ENCODE peak calls at places on chromosomes 16 and 17, in four cellular contexts. D, L, Q and E are unnamed samples.

GRCh38 chr16:25996052-25996451 is 304.3 kb downstream of the HS3ST4 start:
- DNase-seq in D (no peak), Q (no peak), L (no peak), E (no peak)

GRCh38 chr16:2296662-2297505 is 29.0 kb upstream of the RNPS1 start:
- DNase-seq in L (peak; percentile 31), Q (no peak), D (peak; percentile 68), E (peak; percentile 49)

GRCh38 chr16:50313596-50314483 is 47.5 kb downstream of the ADCY7 start:
- DNase-seq in Q (peak; percentile 45), L (peak; percentile 51), D (peak; percentile 78), E (no peak)

GRCh38 chr17:57861737-57862409 is 12.0 kb upstream of the MRPS23 start:
- DNase-seq in Q (peak; percentile 71), L (peak; percentile 26), D (peak; percentile 85), E (no peak)

GRCh38 chr16:5951486-5951885 is 853.9 kb upstream of the EEF2KMT start:
- DNase-seq in D (no peak), Q (no peak), L (no peak), E (no peak)

GRCh38 chr17:61250335-61250890 is 149.2 kb upstream of the TBX2 start:
- DNase-seq in D (no peak), Q (no peak), L (no peak), E (peak; percentile 5)

GRCh38 chr17:4815043-4815675 is 8.2 kb downstream of the PLD2 start:
- DNase-seq in L (no peak), D (no peak), Q (no peak), E (no peak)

GRCh38 chr16:66150691-66151090 is 215.8 kb upstream of the CDH5 start:
- DNase-seq in D (no peak), Q (no peak), L (no peak), E (no peak)

GRCh38 chr17:9287301-9287700 is 266.0 kb downstream of the NTN1 start:
- DNase-seq in L (no peak), D (no peak), Q (no peak), E (no peak)

GRCh38 chr17:9290226-9290613 is 268.9 kb downstream of the NTN1 start:
- DNase-seq in Q (no peak), D (no peak), L (no peak), E (no peak)

GRCh38 chr17:9291912-9292562 is 270.7 kb downstream of the NTN1 start:
- DNase-seq in Q (peak; percentile 69), D (no peak), L (peak; percentile 41), E (peak; percentile 20)

GRCh38 chr17:9294661-9295210 is 273.4 kb downstream of the NTN1 start:
- DNase-seq in D (no peak), L (no peak), Q (no peak), E (no peak)

GRCh38 chr17:9292563-9292941 is 271.2 kb downstream of the NTN1 start:
- DNase-seq in L (no peak), D (no peak), Q (no peak), E (no peak)
- TF ChIP-seq CTCF in L (no peak), D (no peak), Q (no peak), E (no peak)

DNA sequence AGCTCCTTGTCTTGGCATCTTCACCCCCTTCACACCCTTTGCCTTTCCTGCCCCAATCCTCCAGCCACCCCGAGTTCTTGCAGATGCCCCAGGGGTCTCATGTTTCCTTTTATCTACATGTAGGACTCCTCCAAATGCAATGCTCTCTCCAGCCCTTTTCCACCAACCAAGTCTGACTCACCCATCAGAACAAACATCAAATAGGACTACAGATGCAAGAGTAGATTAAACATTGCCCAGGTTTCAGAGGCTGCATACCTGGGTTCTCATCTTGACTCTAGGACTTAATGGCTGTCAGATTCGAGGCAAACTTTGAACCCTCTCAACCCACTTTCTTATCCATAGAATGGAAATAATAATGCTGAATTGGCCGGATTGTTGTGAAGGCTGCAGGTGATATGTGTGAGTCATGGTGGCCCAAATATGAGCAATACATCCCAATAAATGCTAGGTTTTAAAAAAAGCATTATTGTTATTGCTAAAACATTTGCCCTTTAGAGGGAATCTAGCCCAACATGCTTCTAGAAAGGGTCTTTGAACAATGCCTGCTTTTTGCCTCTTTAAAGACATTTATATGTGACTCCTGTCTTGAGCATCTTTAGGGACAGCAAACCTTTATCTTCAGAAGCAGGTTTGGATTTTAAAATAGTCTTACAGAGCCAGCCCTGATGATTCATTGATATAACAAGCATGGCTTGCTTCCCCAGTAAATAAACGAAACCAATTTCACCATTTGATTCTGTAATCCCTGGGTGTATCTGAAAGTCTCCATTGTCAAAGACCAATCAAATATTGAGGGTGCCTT is 310.1 kb downstream of the FOXL1 start:
- DNase-seq in L (no peak), Q (no peak), D (peak; percentile 16), E (peak; percentile 11)
- TF ChIP-seq CTCF in L (no peak), Q (no peak), D (no peak), E (no peak)

DNA sequence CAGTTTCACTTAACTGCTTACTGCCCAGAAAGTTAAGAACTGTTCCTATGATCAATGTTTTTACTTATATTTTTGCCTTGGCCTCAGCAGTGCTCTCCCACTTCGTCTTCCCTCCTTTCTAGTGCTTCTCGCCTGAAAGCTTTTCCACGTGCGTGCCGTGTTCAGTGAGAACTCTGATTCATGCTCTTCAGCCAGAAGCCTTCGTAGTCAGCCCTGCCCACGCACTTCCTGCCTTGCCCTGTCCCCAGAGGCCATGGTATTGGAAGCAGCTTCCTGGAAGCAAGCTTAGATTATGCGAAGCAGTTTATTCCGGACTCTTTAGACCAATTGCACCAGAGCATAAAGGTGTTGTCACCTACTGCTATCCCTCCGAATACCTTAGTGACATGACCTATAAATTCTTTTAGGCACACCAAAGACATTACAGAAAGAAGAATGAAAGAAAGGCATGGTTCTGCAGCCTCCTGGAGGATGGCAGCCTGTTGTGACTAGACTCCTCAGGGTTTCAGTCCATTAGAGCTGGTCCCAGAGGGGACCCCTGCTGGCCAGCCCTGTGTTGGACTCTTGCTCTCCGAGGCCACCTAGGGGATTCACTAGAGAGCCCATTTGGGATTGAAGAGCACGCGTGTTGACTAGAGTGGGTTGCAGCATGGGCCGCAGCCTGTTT is 105.2 kb downstream of the RPTOR start:
- DNase-seq in D (no peak), Q (peak; percentile 47), L (peak; percentile 55), E (peak; percentile 83)
- TF ChIP-seq CTCF in D (peak; percentile 20), Q (peak; percentile 22), L (peak; percentile 73), E (peak; percentile 13)

GRCh38 chr17:79147791-79148506 is 73.3 kb downstream of the ENGASE start:
- DNase-seq in L (no peak), Q (no peak), D (no peak), E (no peak)
- TF ChIP-seq CTCF in L (no peak), Q (no peak), D (no peak), E (no peak)

DNA sequence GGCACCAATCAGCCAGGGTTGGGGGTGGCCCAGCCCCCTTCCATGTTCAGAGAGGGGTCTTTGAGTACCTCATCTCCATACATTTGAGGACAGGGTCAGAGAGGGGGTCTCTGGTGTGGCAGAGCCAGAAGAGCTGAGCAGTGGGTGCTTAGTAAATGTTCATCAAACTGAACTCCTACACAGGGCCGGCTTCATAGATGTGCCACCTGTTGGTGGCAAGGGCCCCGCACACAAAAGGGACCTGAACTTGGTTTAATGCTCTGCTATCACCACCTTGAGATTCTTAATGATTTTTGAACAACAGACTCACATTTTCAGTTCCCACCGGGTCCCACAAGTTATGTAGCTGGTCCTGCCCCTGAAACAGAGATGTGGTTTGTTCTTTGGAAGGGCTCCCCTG is 9.0 kb upstream of the C1QL1 start:
- DNase-seq in Q (no peak), L (no peak), D (no peak), E (no peak)
- TF ChIP-seq CTCF in Q (no peak), L (no peak), D (no peak), E (no peak)

GRCh38 chr17:73645050-73645871 is 1.0 kb upstream of the SDK2 start:
- DNase-seq in L (no peak), D (peak; percentile 68), Q (no peak), E (no peak)
- TF ChIP-seq CTCF in L (no peak), D (peak; percentile 8), Q (no peak), E (no peak)

GRCh38 chr16:83402160-83402794 is 405.5 kb upstream of the HSBP1 start:
- DNase-seq in L (no peak), D (no peak), Q (no peak), E (peak; percentile 26)
- TF ChIP-seq CTCF in L (no peak), D (no peak), Q (no peak), E (no peak)

GRCh38 chr16:57908409-57908987 is 62.4 kb downstream of the CNGB1 start:
- DNase-seq in D (no peak), L (no peak), Q (no peak), E (no peak)

GRCh38 chr16:57910726-57911125 is 60.2 kb downstream of the CNGB1 start:
- DNase-seq in D (no peak), L (no peak), Q (no peak), E (peak; percentile 64)

GRCh38 chr16:57903656-57904055 is 67.3 kb downstream of the CNGB1 start:
- DNase-seq in D (no peak), L (no peak), Q (no peak), E (no peak)

GRCh38 chr16:57904101-57904500 is 66.8 kb downstream of the CNGB1 start:
- DNase-seq in Q (no peak), L (no peak), D (no peak), E (no peak)

DNA sequence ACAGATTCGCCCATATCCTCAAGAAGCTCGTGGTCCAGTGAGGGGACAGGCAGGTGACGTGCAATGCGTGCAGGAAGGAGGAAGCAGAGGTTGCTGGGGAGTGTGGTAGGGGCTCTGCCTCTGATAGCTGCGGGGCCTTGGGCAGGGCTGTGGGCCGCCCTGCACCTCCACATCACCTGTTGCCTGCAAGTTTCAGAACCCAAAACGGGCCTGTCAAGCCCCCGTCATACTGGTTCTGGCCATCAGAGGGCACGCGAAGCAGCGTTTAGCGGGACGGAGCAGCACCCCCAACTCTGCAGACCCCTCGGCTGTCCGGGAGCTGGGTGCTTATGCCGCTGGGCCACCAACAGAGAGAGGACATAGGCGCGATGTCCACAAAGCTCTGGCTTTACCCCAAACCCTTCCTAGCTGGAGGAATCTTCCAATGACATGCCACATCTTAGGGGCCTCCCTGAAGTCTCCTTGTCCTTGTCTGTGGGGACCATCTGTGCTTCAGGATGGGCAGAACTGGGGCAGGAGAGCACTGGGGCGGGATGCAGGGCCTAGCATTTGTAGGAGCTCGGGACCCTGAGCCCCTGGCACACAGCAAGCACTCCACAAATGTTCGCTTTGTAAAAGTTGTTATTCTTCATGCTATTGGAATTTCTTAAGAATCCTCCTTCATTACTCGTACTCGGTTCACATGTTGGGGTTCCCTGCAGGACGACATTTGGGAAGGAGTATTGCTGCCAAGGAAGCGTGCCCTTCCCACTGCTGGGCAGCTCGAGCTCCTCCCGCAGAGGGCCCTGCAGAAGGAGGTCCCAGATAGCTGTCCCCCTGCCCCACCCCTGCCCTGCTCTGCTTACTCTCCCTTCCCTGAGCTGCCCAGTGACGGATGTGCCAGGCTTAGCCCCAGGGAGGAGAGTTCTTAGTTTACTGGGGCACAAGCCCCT is 64.3 kb downstream of the CNGB1 start:
- DNase-seq in Q (no peak), L (peak; percentile 21), D (no peak), E (no peak)
- TF ChIP-seq CTCF in Q (peak; percentile 34), L (peak; percentile 34), D (peak; percentile 54), E (peak; percentile 76)